ENCODE peak calls at places on chromosomes 16 and 17, in six cellular contexts. J is HepG2, L is tibial nerve, U is body of pancreas, F is stomach, K is thyroid gland. S is an unnamed sample.

GRCh38 chr17:49580055-49580721 is 4.5 kb downstream of the NXPH3 start:
- DNase-seq in U (no peak), F (no peak), L (no peak), K (no peak), J (no peak), S (no peak)

GRCh38 chr17:65523853-65524664 is 37.4 kb downstream of the AXIN2 start:
- DNase-seq in K (no peak), F (no peak), U (no peak), L (no peak), J (peak; percentile 51), S (no peak)

GRCh38 chr17:9298135-9298534 is 276.8 kb downstream of the NTN1 start:
- DNase-seq in U (no peak), K (no peak), L (no peak), F (no peak), J (no peak), S (no peak)

GRCh38 chr16:4947722-4948503 is 10.2 kb upstream of the SEC14L5 start:
- DNase-seq in J (peak; percentile 85), F (no peak), K (no peak), L (no peak), U (no peak), S (no peak)

GRCh38 chr17:5747276-5747675 is 163.0 kb upstream of the NLRP1 start:
- DNase-seq in K (no peak), L (no peak), J (no peak), F (no peak), U (no peak), S (no peak)

GRCh38 chr17:27207073-27207511 is 86.8 kb upstream of the WSB1 start:
- DNase-seq in U (no peak), F (no peak), K (no peak), L (no peak), J (no peak), S (no peak)

GRCh38 chr17:50817142-50817751 is 18.1 kb upstream of the WFIKKN2 start:
- DNase-seq in J (no peak), L (peak; percentile 26), K (peak; percentile 34), F (peak; percentile 68), U (peak; percentile 55), S (peak; percentile 60)

GRCh38 chr16:24309222-24309905 is 53.2 kb downstream of the CACNG3 start:
- DNase-seq in J (peak; percentile 50), F (peak; percentile 36), L (no peak), K (no peak), U (peak; percentile 66), S (peak; percentile 37)

GRCh38 chr16:69131749-69132423 is 502 bp downstream of the CHTF8 start:
- DNase-seq in L (peak; percentile 50), F (peak; percentile 75), J (peak; percentile 79), U (peak; percentile 74), K (peak; percentile 83), S (peak; percentile 80)

GRCh38 chr16:63315229-63315628 is 1279.0 kb upstream of the CDH8 start:
- DNase-seq in U (no peak), L (no peak), J (peak; percentile 36), K (no peak), F (no peak), S (no peak)

GRCh38 chr16:79082955-79083354 is 517.6 kb downstream of the MAF start:
- DNase-seq in L (no peak), F (no peak), K (no peak), U (no peak), J (no peak), S (no peak)

GRCh38 chr17:41691031-41691777 is 2.5 kb downstream of the EIF1 start:
- DNase-seq in U (no peak), F (no peak), L (no peak), J (no peak), K (no peak), S (no peak)

DNA sequence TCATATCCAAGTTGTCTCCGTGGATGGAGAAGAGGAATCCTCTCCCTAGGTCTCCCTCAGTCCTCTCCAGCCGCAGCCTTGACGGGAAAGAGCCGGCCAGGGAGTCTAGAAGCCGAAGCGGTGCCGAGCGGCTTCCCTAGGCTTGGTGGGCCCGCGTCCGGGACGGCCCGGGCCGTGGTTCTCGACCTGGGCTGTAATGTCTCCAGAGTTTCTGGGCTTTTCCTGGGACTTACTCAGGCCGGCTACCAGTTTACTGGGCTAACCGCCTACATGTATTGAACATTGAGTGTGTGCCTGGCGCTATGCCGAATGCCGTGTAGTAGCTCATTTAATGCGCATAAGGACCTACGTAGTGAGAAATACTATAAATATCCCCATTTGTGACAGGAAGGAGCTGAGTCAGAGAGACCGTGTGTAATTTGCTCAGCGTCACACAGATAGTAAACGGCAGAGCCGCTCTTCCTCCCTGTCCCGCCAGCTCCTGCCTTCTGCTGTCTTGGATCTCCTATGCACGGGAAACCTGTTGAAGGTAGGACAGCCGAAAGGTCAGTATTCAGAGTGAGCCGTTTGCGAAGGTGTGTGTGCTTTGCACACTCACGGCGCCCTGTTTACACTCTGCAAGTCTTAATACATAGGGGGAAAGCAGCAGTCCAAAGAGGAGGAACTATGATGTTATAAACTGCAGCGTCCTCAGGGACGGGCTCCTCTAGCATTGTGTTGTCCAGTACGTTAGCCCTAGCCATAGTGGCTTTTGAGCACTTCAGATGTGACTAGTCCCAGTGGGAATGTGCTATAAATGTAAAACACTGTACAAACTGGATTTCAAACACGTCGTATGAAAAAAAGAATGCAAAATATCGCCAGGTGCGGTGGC is 723 bp upstream of the SPAG5 start:
- DNase-seq in L (peak; percentile 51), J (peak; percentile 47), K (peak; percentile 52), U (peak; percentile 73), F (peak; percentile 71), S (peak; percentile 91)
- TF ChIP-seq POLR2A in L (no peak), J (no peak), K (no peak), U (peak; percentile 20), F (no peak), S (peak; percentile 19)

GRCh38 chr16:49775581-49775980 is 80.3 kb downstream of the ZNF423 start:
- DNase-seq in K (no peak), F (no peak), L (no peak), J (no peak), U (no peak), S (no peak)
- H3K4me3 ChIP-seq in K (no peak overlapping the region), F (no peak overlapping the region), L (no peak overlapping the region), J (no peak overlapping the region), U (no peak overlapping the region), S (no peak overlapping the region)

GRCh38 chr16:58535100-58535499 is 19.8 kb downstream of the SETD6 start:
- DNase-seq in L (no peak), F (no peak), K (no peak), J (no peak), U (no peak), S (no peak)

GRCh38 chr16:58537124-58537906 is 22.0 kb downstream of the SETD6 start:
- DNase-seq in U (no peak), F (no peak), K (no peak), L (no peak), J (no peak), S (no peak)

GRCh38 chr16:58536278-58536677 is 21.0 kb downstream of the SETD6 start:
- DNase-seq in F (no peak), K (no peak), U (no peak), L (no peak), J (no peak), S (no peak)

DNA sequence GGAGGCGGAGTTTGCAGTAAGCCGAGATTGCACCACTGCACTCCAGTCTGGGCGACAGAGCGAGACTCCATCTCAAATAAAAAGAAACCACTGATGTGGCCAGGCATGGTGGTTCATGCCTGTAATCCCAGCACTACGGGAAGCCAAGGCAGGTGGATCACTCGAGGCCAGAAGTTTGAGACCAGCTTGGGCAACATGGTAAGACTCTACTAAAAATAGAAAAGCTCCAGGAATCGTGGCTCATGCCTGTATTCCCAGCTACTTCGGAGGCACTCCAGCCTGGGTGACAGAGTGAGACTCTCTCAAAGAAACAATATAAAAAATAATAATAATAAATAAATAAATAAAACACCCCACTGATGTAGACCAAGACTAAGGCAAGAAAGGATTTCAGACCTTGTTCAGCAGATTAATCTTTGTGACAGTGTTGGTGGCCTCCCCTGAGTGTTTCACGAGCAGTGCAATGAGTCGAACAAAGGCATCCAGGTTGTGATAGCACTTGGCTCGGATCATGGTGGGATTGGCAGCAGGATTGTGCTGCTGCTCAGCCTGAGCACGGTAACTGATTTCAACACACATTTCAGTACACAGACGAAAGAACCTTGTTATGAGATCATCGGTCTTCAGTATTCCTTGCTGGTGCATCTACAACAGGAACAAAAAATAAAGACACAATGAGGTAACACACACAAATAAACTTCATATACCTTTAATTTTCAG is 18.6 kb downstream of the SETD6 start:
- DNase-seq in U (no peak), F (no peak), K (no peak), J (no peak), L (no peak), S (no peak)
- H3K36me3 ChIP-seq in U (peaks cover 5% of the 10 kb centered on the region), F (peaks cover 100% of the 10 kb centered on the region), K (peaks cover 95% of the 10 kb centered on the region), J (peaks cover 93% of the 10 kb centered on the region), L (peaks cover 100% of the 10 kb centered on the region), S (no peaks in the 10 kb centered on the region)

GRCh38 chr16:66603537-66604375 is 748 bp upstream of the CMTM3 start:
- DNase-seq in L (peak; percentile 51), K (peak; percentile 71), F (peak; percentile 37), U (no peak), J (peak; percentile 57), S (peak; percentile 64)
- TF ChIP-seq POLR2A in L (peak; percentile 22), K (no peak), F (no peak), U (no peak), J (peak; percentile 76), S (peak; percentile 8)

GRCh38 chr16:49854227-49855203 is 1.4 kb downstream of the ZNF423 start:
- DNase-seq in U (peak; percentile 33), F (no peak), L (no peak), K (peak; percentile 29), J (no peak), S (peak; percentile 24)
- H3K4me3 ChIP-seq in U (peak overlapping the region; percentile 34), F (peak overlapping the region; percentile 76), L (peak overlapping the region; percentile 52), K (peak overlapping the region; percentile 80), J (peak overlapping the region; percentile 59), S (no peak overlapping the region)

GRCh38 chr16:17887963-17888362 is 417.2 kb upstream of the XYLT1 start:
- DNase-seq in U (no peak), F (no peak), J (no peak), K (no peak), L (no peak), S (no peak)
- H3K36me3 ChIP-seq in U (no peaks in the 10 kb centered on the region), F (no peaks in the 10 kb centered on the region), J (no peaks in the 10 kb centered on the region), K (no peaks in the 10 kb centered on the region), L (no peaks in the 10 kb centered on the region), S (no peaks in the 10 kb centered on the region)

GRCh38 chr16:53518550-53519416 is 15.8 kb upstream of the AKTIP start:
- DNase-seq in F (peak; percentile 58), L (peak; percentile 37), U (no peak), K (peak; percentile 21), J (no peak), S (peak; percentile 37)
- TF ChIP-seq POLR2A in F (no peak), L (no peak), U (no peak), K (no peak), J (no peak), S (no peak)

DNA sequence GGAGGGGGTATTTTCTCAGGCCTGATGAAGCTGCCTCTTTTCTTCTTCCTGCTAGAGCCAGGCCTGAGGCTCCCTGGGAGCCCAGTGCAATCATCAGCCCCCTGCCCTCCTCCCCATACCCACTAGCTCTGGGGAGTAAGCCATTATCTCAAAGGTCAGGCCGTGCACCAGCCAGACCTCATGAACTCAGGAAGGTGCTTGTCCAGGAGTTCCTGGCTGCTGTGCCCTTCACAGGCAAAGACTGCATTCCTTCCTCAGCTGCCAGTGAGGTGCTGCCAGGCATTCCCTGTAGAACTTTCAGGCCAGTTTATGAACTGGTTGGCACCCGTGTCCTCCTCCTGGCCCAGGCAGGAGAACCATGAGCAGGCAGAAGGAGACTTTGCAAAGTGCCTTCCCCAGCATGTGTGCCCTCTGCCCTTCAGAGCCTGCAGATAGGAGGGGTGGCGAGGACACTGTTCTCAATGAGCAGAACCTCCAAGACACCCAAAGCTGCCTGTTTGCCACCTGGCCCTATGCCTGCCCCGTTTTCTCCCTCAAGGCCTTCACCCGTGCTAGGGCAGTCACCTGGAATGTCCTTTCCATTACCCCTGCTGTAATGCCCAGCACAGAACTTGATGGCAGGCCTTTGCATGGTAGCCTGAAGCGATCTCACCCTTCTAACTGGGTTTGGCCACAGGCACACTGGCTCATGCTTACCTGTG is 7.7 kb downstream of the TBX2 start:
- DNase-seq in U (no peak), L (no peak), J (no peak), F (no peak), K (no peak), S (no peak)
- H3K4me3 ChIP-seq in U (no peak overlapping the region), L (no peak overlapping the region), J (no peak overlapping the region), F (no peak overlapping the region), K (no peak overlapping the region), S (no peak overlapping the region)

S was measured in adrenal gland.